ENCODE peak calls at places on chromosomes 13 and 19, in four cellular contexts. One of them, this sample, is unnamed. For H3K9me3, the result is how much of the 10 kb centered on the place peaks cover.

GRCh38 chr13:34001357-34001756 is 183.4 kb downstream of the RFC3 start:
- DNase-seq in SJSA1: no peak
- DNase-seq in sigmoid colon: no peak
- DNase-seq in GM23248: no peak
- DNase-seq in this sample: no peak

GRCh38 chr19:53101518-53101917 is 1.7 kb downstream of the ZNF160 start:
- DNase-seq in SJSA1: no peak
- DNase-seq in sigmoid colon: no peak
- DNase-seq in GM23248: peak
- DNase-seq in this sample: no peak

GRCh38 chr13:31223640-31224039 is 23.9 kb downstream of the B3GLCT start:
- DNase-seq in SJSA1: no peak
- DNase-seq in sigmoid colon: no peak
- DNase-seq in GM23248: no peak
- DNase-seq in this sample: no peak

GRCh38 chr19:4474504-4475136 is 2.5 kb downstream of the HDGFL2 start:
- DNase-seq in SJSA1: no peak
- DNase-seq in sigmoid colon: no peak
- DNase-seq in GM23248: peak
- DNase-seq in this sample: no peak

GRCh38 chr19:1259206-1259872 is 9.8 kb upstream of the CIRBP start:
- DNase-seq in SJSA1: peak
- DNase-seq in sigmoid colon: peak
- DNase-seq in GM23248: peak
- DNase-seq in this sample: peak

GRCh38 chr13:20616059-20616797 is 49.3 kb downstream of the IFT88 start:
- DNase-seq in SJSA1: peak
- DNase-seq in sigmoid colon: no peak
- DNase-seq in GM23248: peak
- DNase-seq in this sample: no peak

GRCh38 chr19:48752511-48753365 is at the start of gene FUT1:
- DNase-seq in SJSA1: no peak
- DNase-seq in sigmoid colon: peak
- DNase-seq in GM23248: peak
- DNase-seq in this sample: peak

GRCh38 chr19:35216833-35217707 is 11.5 kb downstream of the FAM187B start:
- DNase-seq in SJSA1: no peak
- DNase-seq in sigmoid colon: no peak
- DNase-seq in GM23248: no peak
- DNase-seq in this sample: peak

GRCh38 chr19:10389863-10390262 is 9.5 kb upstream of the TYK2 start:
- DNase-seq in SJSA1: no peak
- DNase-seq in sigmoid colon: no peak
- DNase-seq in GM23248: no peak
- DNase-seq in this sample: no peak

DNA sequence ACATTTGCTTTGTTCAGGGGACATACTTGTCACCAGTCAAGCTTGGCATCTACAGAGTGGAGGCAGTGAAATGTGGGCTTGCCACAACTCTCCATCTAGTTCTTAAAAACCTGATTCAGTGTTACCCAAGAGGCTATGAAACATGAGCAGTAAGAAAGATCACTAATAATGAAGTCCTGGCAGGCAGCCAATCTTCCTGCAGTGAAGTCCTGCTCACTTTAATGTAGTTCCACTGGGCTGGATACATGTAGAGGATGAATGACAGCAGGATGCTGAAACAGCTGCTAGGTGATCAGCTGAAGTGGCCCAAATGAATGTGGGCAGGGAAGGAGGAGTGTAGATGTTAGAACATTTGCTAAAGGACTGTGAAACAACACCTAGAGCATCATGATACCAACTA is 1213.1 kb downstream of the OLFM4 start:
- DNase-seq in SJSA1: no peak
- DNase-seq in sigmoid colon: no peak
- DNase-seq in GM23248: no peak
- DNase-seq in this sample: no peak
- H3K9me3 ChIP-seq in SJSA1: under half
- H3K9me3 ChIP-seq in sigmoid colon: under half
- H3K9me3 ChIP-seq in GM23248: under half
- H3K9me3 ChIP-seq in this sample: under half

GRCh38 chr19:28008695-28009094 is 1204.3 kb downstream of the UQCRFS1 start:
- DNase-seq in SJSA1: no peak
- DNase-seq in sigmoid colon: no peak
- DNase-seq in GM23248: no peak
- DNase-seq in this sample: no peak
- H3K27ac ChIP-seq in SJSA1: no peak
- H3K27ac ChIP-seq in sigmoid colon: no peak
- H3K27ac ChIP-seq in GM23248: no peak
- H3K27ac ChIP-seq in this sample: no peak

GRCh38 chr19:56398809-56399208 is 5.3 kb upstream of the ZNF583 start:
- DNase-seq in SJSA1: no peak
- DNase-seq in sigmoid colon: no peak
- DNase-seq in GM23248: no peak
- DNase-seq in this sample: no peak
- H3K9me3 ChIP-seq in SJSA1: under half
- H3K9me3 ChIP-seq in sigmoid colon: under half
- H3K9me3 ChIP-seq in GM23248: under half
- H3K9me3 ChIP-seq in this sample: under half

DNA sequence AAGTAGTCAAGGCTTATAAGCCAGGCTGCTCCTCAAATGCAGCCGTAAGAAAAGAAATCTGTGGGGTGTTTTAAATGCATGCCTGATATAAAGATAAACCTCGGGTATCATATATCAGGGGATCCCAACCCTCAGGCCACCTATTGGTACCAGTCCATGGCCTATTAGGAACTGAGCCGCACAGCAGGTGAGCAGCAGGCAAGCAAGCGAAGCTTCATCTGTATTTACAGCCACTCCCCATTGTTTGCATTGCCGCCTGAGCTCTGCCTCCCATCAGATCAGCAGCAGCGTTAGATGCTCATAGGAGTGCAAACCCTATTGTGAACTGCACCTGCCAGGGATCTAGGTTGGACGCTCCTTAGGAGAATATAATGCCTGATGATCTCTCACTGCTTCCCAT is 233.5 kb upstream of the SERP2 start:
- DNase-seq in SJSA1: no peak
- DNase-seq in sigmoid colon: no peak
- DNase-seq in GM23248: no peak
- DNase-seq in this sample: no peak
- H3K27ac ChIP-seq in SJSA1: no peak
- H3K27ac ChIP-seq in sigmoid colon: no peak
- H3K27ac ChIP-seq in GM23248: no peak
- H3K27ac ChIP-seq in this sample: no peak

DNA sequence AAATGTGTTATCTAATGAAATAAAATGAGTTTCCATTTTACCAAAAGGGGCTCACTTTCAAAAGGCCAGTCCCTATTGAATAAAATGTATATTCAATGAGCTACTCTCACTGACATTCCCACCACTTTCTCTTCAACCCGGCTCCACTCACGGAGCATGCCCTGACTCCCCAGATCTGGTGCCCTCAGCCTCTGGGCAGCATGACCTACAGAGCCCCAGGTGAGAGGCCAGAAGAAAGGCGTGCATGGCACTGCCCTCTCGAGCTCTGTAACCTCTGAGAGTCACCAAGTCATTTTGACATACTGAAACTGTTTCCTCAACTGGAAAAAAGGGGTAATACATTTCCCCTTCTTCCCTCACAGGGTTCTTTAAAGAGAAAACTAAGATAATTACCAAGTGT is 25.2 kb upstream of the SIAH3 start:
- DNase-seq in SJSA1: no peak
- DNase-seq in sigmoid colon: no peak
- DNase-seq in GM23248: no peak
- DNase-seq in this sample: no peak
- H3K9me3 ChIP-seq in SJSA1: under half
- H3K9me3 ChIP-seq in sigmoid colon: under half
- H3K9me3 ChIP-seq in GM23248: under half
- H3K9me3 ChIP-seq in this sample: under half

DNA sequence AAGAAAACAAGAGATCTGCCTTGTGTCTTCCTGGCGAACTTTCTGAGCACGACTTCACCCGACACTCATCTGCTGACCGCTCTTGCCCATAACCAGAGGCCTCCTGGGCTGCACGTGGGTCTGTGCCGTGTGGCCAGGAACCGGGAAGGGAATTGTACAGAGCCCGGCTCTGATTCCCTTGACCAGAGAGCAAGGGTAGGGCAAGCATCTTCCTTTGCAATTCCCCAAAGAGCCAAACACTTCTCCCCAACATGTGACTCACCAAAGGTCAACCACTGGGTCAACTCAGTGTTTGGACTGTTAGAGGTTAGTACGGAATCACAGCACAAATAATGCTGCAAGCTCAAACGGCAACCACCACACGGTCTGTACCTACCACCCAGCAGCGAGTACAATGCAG is 48.9 kb downstream of the KLF2 start:
- DNase-seq in SJSA1: peak
- DNase-seq in sigmoid colon: peak
- DNase-seq in GM23248: peak
- DNase-seq in this sample: no peak
- H3K27ac ChIP-seq in SJSA1: peak
- H3K27ac ChIP-seq in sigmoid colon: no peak
- H3K27ac ChIP-seq in GM23248: no peak
- H3K27ac ChIP-seq in this sample: no peak

This sample was measured in CD8-positive, alpha-beta memory T cell.